ENCODE peak calls at places on chromosomes 1 and 21, in four cellular contexts. One of them, this sample, is unnamed.

GRCh38 chr21:15121655-15122120 is 56.9 kb upstream of the NRIP1 start:
- DNase-seq in epithelial cell of esophagus: peak
- DNase-seq in AG10803: no peak
- DNase-seq in PC-3: peak
- DNase-seq in this sample: no peak

GRCh38 chr1:226814751-226815496 is 55.5 kb upstream of the PSEN2 start:
- DNase-seq in epithelial cell of esophagus: peak
- DNase-seq in AG10803: peak
- DNase-seq in PC-3: peak
- DNase-seq in this sample: peak

GRCh38 chr21:27772816-27773215 is 805.9 kb upstream of the ADAMTS5 start:
- DNase-seq in PC-3: no peak
- DNase-seq in epithelial cell of esophagus: no peak
- DNase-seq in AG10803: peak
- DNase-seq in this sample: no peak

GRCh38 chr1:225911207-225912130 is 12.6 kb downstream of the PYCR2 start:
- DNase-seq in PC-3: no peak
- DNase-seq in epithelial cell of esophagus: peak
- DNase-seq in AG10803: peak
- DNase-seq in this sample: peak

GRCh38 chr21:15895142-15896106 is 165.6 kb downstream of the USP25 start:
- DNase-seq in epithelial cell of esophagus: no peak
- DNase-seq in AG10803: peak
- DNase-seq in PC-3: no peak
- DNase-seq in this sample: peak

GRCh38 chr1:225004396-225004795 is 74.9 kb downstream of the DNAH14 start:
- DNase-seq in AG10803: no peak
- DNase-seq in epithelial cell of esophagus: no peak
- DNase-seq in PC-3: peak
- DNase-seq in this sample: no peak

GRCh38 chr1:119298687-119299086 is 69.9 kb upstream of the HAO2 start:
- DNase-seq in AG10803: peak
- DNase-seq in PC-3: peak
- DNase-seq in epithelial cell of esophagus: peak
- DNase-seq in this sample: no peak

GRCh38 chr1:45785583-45785982 is 17.8 kb upstream of the MAST2 start:
- DNase-seq in PC-3: no peak
- DNase-seq in epithelial cell of esophagus: no peak
- DNase-seq in AG10803: no peak
- DNase-seq in this sample: no peak

GRCh38 chr1:206464456-206464964 is 5.8 kb upstream of the IKBKE start:
- DNase-seq in AG10803: peak
- DNase-seq in epithelial cell of esophagus: peak
- DNase-seq in PC-3: peak
- DNase-seq in this sample: peak

GRCh38 chr1:229699613-229700242 is 73.7 kb downstream of the URB2 start:
- DNase-seq in AG10803: peak
- DNase-seq in epithelial cell of esophagus: no peak
- DNase-seq in PC-3: no peak
- DNase-seq in this sample: peak

GRCh38 chr21:15841856-15842564 is 112.2 kb downstream of the USP25 start:
- DNase-seq in PC-3: peak
- DNase-seq in AG10803: peak
- DNase-seq in epithelial cell of esophagus: peak
- DNase-seq in this sample: no peak

GRCh38 chr21:42395302-42395701 is 550 bp downstream of the TMPRSS3 start:
- DNase-seq in AG10803: no peak
- DNase-seq in PC-3: no peak
- DNase-seq in epithelial cell of esophagus: no peak
- DNase-seq in this sample: no peak

GRCh38 chr1:29669912-29670311 is 433.6 kb downstream of the PTPRU start:
- DNase-seq in PC-3: no peak
- DNase-seq in epithelial cell of esophagus: no peak
- DNase-seq in AG10803: no peak
- DNase-seq in this sample: no peak

GRCh38 chr21:45850181-45850580 is 131.4 kb upstream of the COL6A1 start:
- DNase-seq in AG10803: no peak
- DNase-seq in epithelial cell of esophagus: no peak
- DNase-seq in PC-3: no peak
- DNase-seq in this sample: no peak

GRCh38 chr1:22729921-22730320 is 19.3 kb downstream of the EPHB2 start:
- DNase-seq in AG10803: no peak
- DNase-seq in PC-3: no peak
- DNase-seq in epithelial cell of esophagus: no peak
- DNase-seq in this sample: no peak

GRCh38 chr1:15617874-15618684 is 821 bp downstream of the DDI2 start:
- DNase-seq in PC-3: peak
- DNase-seq in epithelial cell of esophagus: peak
- DNase-seq in AG10803: no peak
- DNase-seq in this sample: peak

GRCh38 chr1:57403201-57403600 is 20.7 kb downstream of the DAB1 start:
- DNase-seq in AG10803: no peak
- DNase-seq in PC-3: no peak
- DNase-seq in epithelial cell of esophagus: no peak
- DNase-seq in this sample: no peak

GRCh38 chr1:95098196-95098595 is 19.0 kb upstream of the TLCD4 start:
- DNase-seq in PC-3: no peak
- DNase-seq in epithelial cell of esophagus: no peak
- DNase-seq in AG10803: peak
- DNase-seq in this sample: no peak

GRCh38 chr1:244730934-244731434 is 78.1 kb downstream of the DESI2 start:
- DNase-seq in PC-3: no peak
- DNase-seq in epithelial cell of esophagus: no peak
- DNase-seq in AG10803: no peak
- DNase-seq in this sample: no peak

GRCh38 chr21:26293291-26293946 is 122.8 kb upstream of the APP start:
- DNase-seq in PC-3: no peak
- DNase-seq in epithelial cell of esophagus: no peak
- DNase-seq in AG10803: no peak
- DNase-seq in this sample: no peak

GRCh38 chr1:150931773-150932172 is 5.6 kb downstream of the SETDB1 start:
- DNase-seq in PC-3: no peak
- DNase-seq in AG10803: peak
- DNase-seq in epithelial cell of esophagus: peak
- DNase-seq in this sample: no peak

GRCh38 chr21:42350899-42351543 is at the start of gene TFF2:
- DNase-seq in epithelial cell of esophagus: no peak
- DNase-seq in PC-3: peak
- DNase-seq in AG10803: no peak
- DNase-seq in this sample: no peak

GRCh38 chr1:196393742-196394141 is 214.5 kb downstream of the KCNT2 start:
- DNase-seq in PC-3: peak
- DNase-seq in epithelial cell of esophagus: peak
- DNase-seq in AG10803: peak
- DNase-seq in this sample: no peak

GRCh38 chr1:109134423-109134822 is 20.5 kb downstream of the ELAPOR1 start:
- DNase-seq in AG10803: no peak
- DNase-seq in PC-3: no peak
- DNase-seq in epithelial cell of esophagus: no peak
- DNase-seq in this sample: no peak

GRCh38 chr1:150696590-150696989 is 364 bp downstream of the GOLPH3L start:
- DNase-seq in epithelial cell of esophagus: peak
- DNase-seq in AG10803: no peak
- DNase-seq in PC-3: no peak
- DNase-seq in this sample: peak

GRCh38 chr1:230286890-230287269 is 139.3 kb downstream of the PGBD5 start:
- DNase-seq in AG10803: no peak
- DNase-seq in PC-3: no peak
- DNase-seq in epithelial cell of esophagus: no peak
- DNase-seq in this sample: peak

GRCh38 chr1:74650561-74650960 is 23.0 kb downstream of the ERICH3 start:
- DNase-seq in PC-3: peak
- DNase-seq in AG10803: peak
- DNase-seq in epithelial cell of esophagus: peak
- DNase-seq in this sample: no peak

GRCh38 chr21:39344848-39345247 is 4.0 kb downstream of the HMGN1 start:
- DNase-seq in PC-3: no peak
- DNase-seq in AG10803: no peak
- DNase-seq in epithelial cell of esophagus: no peak
- DNase-seq in this sample: no peak

GRCh38 chr1:76463278-76463677 is 388.7 kb downstream of the ST6GALNAC3 start:
- DNase-seq in epithelial cell of esophagus: no peak
- DNase-seq in PC-3: no peak
- DNase-seq in AG10803: no peak
- DNase-seq in this sample: no peak

GRCh38 chr1:44587796-44588460 is 86.4 kb downstream of the TMEM53 start:
- DNase-seq in AG10803: no peak
- DNase-seq in epithelial cell of esophagus: peak
- DNase-seq in PC-3: no peak
- DNase-seq in this sample: no peak

GRCh38 chr21:18460979-18461378 is 57.4 kb upstream of the TMPRSS15 start:
- DNase-seq in PC-3: no peak
- DNase-seq in AG10803: no peak
- DNase-seq in epithelial cell of esophagus: no peak
- DNase-seq in this sample: no peak

GRCh38 chr1:101235696-101236545 is 898 bp upstream of the S1PR1 start:
- DNase-seq in AG10803: peak
- DNase-seq in PC-3: peak
- DNase-seq in epithelial cell of esophagus: peak
- DNase-seq in this sample: peak

DNA sequence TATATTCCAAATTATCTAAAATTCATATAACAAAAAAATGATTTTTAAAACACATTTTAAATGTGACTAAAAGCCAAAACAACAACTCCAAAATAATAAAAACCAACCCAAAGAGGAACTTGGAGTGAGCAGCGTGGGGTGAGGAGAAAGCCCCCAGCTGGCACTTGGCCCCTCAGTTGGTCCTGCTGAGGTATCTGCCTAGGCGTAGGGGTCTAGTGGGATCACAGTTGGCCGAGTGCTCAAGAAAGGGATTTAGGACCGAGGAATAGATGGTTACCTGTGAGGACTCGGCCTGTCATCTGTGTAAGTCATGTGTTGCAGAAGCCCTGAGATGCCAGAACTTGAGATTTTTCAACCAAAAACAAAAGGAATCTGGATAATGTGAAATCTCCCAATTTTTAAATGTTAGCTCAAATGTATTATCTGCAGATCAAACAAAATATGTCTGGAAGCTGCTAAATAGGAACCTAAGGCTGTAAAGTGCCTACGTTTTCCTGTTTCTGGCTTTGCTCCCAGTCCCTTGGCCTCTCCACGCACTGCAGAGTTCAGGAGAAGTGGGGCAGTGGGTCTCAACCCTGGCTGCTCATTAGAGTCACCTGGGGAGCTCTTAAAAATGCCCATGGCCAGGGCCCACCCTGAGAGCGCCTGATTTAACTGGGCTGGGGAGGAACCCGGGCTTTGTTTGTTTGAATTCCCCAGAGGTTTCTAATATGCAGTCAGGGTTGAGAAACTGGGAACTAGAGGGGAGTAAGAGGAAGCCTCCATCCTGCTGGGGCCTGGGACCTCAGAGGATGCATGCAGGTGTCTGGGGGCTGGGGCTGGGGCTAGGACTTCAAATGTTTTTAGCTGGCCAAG is 38.5 kb upstream of the LDLRAP1 start:
- DNase-seq in PC-3: no peak
- DNase-seq in epithelial cell of esophagus: no peak
- DNase-seq in AG10803: peak
- DNase-seq in this sample: peak
- TF ChIP-seq CTCF in PC-3: no peak
- TF ChIP-seq CTCF in epithelial cell of esophagus: no peak
- TF ChIP-seq CTCF in AG10803: no peak
- TF ChIP-seq CTCF in this sample: no peak

DNA sequence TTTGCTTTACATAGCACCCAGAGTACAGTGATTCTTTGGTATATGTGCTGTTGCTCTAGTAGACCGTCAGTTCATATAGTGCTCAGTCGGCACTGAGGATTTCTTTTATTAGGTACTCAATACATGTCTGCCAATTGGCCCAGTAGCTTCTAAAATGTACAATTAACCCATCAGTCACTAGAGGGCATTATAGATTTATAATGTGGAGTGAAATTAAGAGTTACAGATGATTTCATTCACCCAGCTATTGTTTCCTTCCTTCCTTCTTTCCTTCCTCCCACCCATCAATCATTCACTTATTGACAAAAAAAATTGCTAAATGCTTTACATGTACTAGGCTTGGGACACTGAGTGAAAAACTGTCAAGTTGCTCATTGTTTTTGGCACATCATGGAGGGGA is 263.6 kb upstream of the USP24 start:
- DNase-seq in epithelial cell of esophagus: peak
- DNase-seq in PC-3: peak
- DNase-seq in AG10803: peak
- DNase-seq in this sample: no peak
- TF ChIP-seq CTCF in epithelial cell of esophagus: peak
- TF ChIP-seq CTCF in PC-3: peak
- TF ChIP-seq CTCF in AG10803: peak
- TF ChIP-seq CTCF in this sample: peak

GRCh38 chr1:235156265-235156664 is 4.8 kb downstream of the RBM34 start:
- DNase-seq in epithelial cell of esophagus: no peak
- DNase-seq in PC-3: no peak
- DNase-seq in AG10803: no peak
- DNase-seq in this sample: peak
- TF ChIP-seq CTCF in epithelial cell of esophagus: no peak
- TF ChIP-seq CTCF in PC-3: peak
- TF ChIP-seq CTCF in AG10803: no peak
- TF ChIP-seq CTCF in this sample: no peak

DNA sequence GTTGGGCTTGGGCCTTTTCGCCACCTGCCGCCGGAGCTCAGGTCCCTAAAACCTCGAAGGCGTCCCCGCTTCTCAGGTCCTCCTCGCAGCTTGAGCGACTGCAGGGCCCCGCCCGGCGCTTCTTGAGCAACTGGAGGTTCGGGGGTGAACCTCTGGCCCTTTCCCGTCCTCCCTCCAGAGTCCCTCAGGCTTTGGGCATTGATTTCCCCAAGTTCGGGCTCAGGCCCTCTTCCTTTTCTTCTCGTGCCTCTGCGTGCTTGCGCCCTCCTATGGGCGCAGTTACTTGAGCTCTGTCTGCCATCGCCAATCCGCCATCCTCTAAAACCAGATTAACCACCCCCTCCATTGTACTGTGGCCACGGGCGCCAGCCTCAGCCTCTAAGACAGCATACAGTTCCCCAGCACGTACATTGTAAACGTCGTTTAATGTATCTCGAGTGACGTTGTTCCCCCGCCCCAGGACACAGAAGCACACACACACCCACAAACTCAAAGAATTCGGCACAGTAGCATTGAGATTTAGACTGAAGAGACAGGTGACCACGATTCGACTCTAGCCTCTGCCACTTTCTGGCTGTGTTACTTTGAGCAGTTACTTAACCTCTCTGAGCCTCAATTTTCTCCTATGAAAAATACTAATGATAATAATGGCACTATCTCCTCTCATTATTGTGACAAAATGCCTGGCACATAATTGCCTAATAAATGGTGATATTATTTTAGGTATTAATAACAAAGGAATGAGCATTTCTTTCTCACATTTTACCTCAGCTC is 22.6 kb downstream of the BTG2 start:
- DNase-seq in AG10803: peak
- DNase-seq in PC-3: peak
- DNase-seq in epithelial cell of esophagus: peak
- DNase-seq in this sample: peak
- TF ChIP-seq CTCF in AG10803: peak
- TF ChIP-seq CTCF in PC-3: peak
- TF ChIP-seq CTCF in epithelial cell of esophagus: peak
- TF ChIP-seq CTCF in this sample: peak